ENCODE peak calls at places on chromosome 5, in seven cellular contexts. G is gastrocnemius medialis, U is NCI-H1417, Q is neuronal stem cell, O is uterus, A is GM20000, R is adrenal gland. X is an unnamed sample.
A peak's percentile ranks its signal among the peaks of the same experiment; 100 is the strongest.

GRCh38 chr5:567664-568060 is 43.4 kb upstream of the SLC9A3 start:
- DNase-seq in G (no peak), U (no peak), Q (no peak), O (no peak), A (no peak), R (no peak), X (no peak)

GRCh38 chr5:175842947-175843793 is 28.2 kb upstream of the CPLX2 start:
- DNase-seq in G (no peak), U (no peak), Q (peak; percentile 21), O (no peak), A (no peak), R (peak; percentile 90), X (no peak)

GRCh38 chr5:15233566-15233965 is 266.4 kb upstream of the FBXL7 start:
- DNase-seq in G (no peak), U (no peak), Q (no peak), O (no peak), A (no peak), R (no peak), X (no peak)

GRCh38 chr5:54832066-54832465 is 153.3 kb downstream of the ESM1 start:
- DNase-seq in G (no peak), U (no peak), Q (no peak), O (no peak), A (no peak), R (no peak), X (no peak)

GRCh38 chr5:116401546-116401945 is 173.1 kb downstream of the SEMA6A start:
- DNase-seq in G (no peak), U (no peak), Q (no peak), O (no peak), A (no peak), R (no peak), X (no peak)

GRCh38 chr5:90355635-90356034 is 53.9 kb downstream of the CETN3 start:
- DNase-seq in G (no peak), U (no peak), Q (no peak), O (no peak), A (no peak), R (no peak), X (no peak)

GRCh38 chr5:146888341-146888978 is 9.9 kb upstream of the PPP2R2B start:
- DNase-seq in G (no peak), U (no peak), Q (no peak), O (no peak), A (no peak), R (no peak), X (no peak)

GRCh38 chr5:25414746-25415145 is 770.0 kb upstream of the CDH10 start:
- DNase-seq in G (no peak), U (no peak), Q (no peak), O (no peak), A (no peak), R (no peak), X (no peak)

GRCh38 chr5:18975624-18976023 is 1012.4 kb downstream of the CDH18 start:
- DNase-seq in G (no peak), U (no peak), Q (no peak), O (no peak), A (no peak), R (no peak), X (no peak)

GRCh38 chr5:109901628-109901981 is 211.9 kb downstream of the MAN2A1 start:
- DNase-seq in G (no peak), U (no peak), Q (no peak), O (no peak), A (no peak), R (no peak), X (no peak)

GRCh38 chr5:159309689-159310433 is 20.4 kb downstream of the IL12B start:
- DNase-seq in G (no peak), U (no peak), Q (no peak), O (no peak), A (no peak), R (no peak), X (no peak)

GRCh38 chr5:89313804-89314588 is 431.0 kb upstream of the MEF2C start:
- DNase-seq in G (no peak), U (no peak), Q (no peak), O (no peak), A (peak; percentile 59), R (no peak), X (no peak)